ENCODE peak calls at places on chromosomes 11 and 22, in ten cellular contexts. V, A, M, I, J, X, W, Z, B and G are unnamed samples.

GRCh38 chr11:40292636-40293585 is 1166.5 kb downstream of the LRRC4C start:
- DNase-seq in V (no peak), A (peak; percentile 24), M (peak; percentile 69), I (no peak), J (peak; percentile 6), X (peak; percentile 52), W (peak; percentile 12), Z (no peak), B (no peak), G (no peak)

GRCh38 chr22:48305726-48306235 is 1521.9 kb downstream of the BRD1 start:
- DNase-seq in V (no peak), A (no peak), M (no peak), I (no peak), J (no peak), X (no peak), W (no peak), Z (no peak), B (no peak), G (no peak)

GRCh38 chr11:96893988-96894387 is 504.2 kb downstream of the JRKL start:
- DNase-seq in V (no peak), A (no peak), M (no peak), I (no peak), J (no peak), X (peak; percentile 59), W (no peak), Z (no peak), B (no peak), G (no peak)

GRCh38 chr11:32566527-32566926 is 17.1 kb upstream of the EIF3M start:
- DNase-seq in V (no peak), A (no peak), M (no peak), I (no peak), J (no peak), X (no peak), W (no peak), Z (no peak), B (no peak), G (no peak)

GRCh38 chr11:73856001-73856663 is 20.5 kb downstream of the COA4 start:
- DNase-seq in V (no peak), A (no peak), M (no peak), I (no peak), J (no peak), X (no peak), W (no peak), Z (no peak), B (no peak), G (no peak)

GRCh38 chr11:66290332-66290629 is 1.3 kb upstream of the YIF1A start:
- DNase-seq in V (no peak), A (no peak), M (no peak), I (no peak), J (no peak), X (no peak), W (no peak), Z (no peak), B (no peak), G (no peak)

GRCh38 chr11:110295487-110296225 is 758 bp downstream of the RDX start:
- DNase-seq in V (peak; percentile 73), A (peak; percentile 46), M (peak; percentile 75), I (peak; percentile 34), J (peak; percentile 37), X (peak; percentile 74), W (peak; percentile 68), Z (peak; percentile 47), B (no peak), G (no peak)

GRCh38 chr22:49021097-49021925 is 806.4 kb downstream of the BRD1 start:
- DNase-seq in V (no peak), A (no peak), M (peak; percentile 58), I (no peak), J (no peak), X (no peak), W (no peak), Z (no peak), B (no peak), G (no peak)

GRCh38 chr11:111301004-111301839 is 2.9 kb downstream of the POU2AF3 start:
- DNase-seq in V (peak; percentile 27), A (no peak), M (no peak), I (no peak), J (no peak), X (no peak), W (no peak), Z (no peak), B (no peak), G (no peak)

GRCh38 chr11:111300569-111300968 is 2.2 kb downstream of the POU2AF3 start:
- DNase-seq in V (no peak), A (no peak), M (no peak), I (no peak), J (no peak), X (no peak), W (no peak), Z (no peak), B (no peak), G (no peak)

GRCh38 chr11:111297696-111298095 is 650 bp upstream of the POU2AF3 start:
- DNase-seq in V (no peak), A (no peak), M (no peak), I (no peak), J (no peak), X (peak; percentile 58), W (no peak), Z (no peak), B (no peak), G (no peak)

GRCh38 chr11:111298466-111299110 is at the start of gene POU2AF3:
- DNase-seq in V (no peak), A (peak; percentile 3), M (peak; percentile 69), I (no peak), J (no peak), X (peak; percentile 47), W (peak; percentile 23), Z (no peak), B (no peak), G (no peak)

DNA sequence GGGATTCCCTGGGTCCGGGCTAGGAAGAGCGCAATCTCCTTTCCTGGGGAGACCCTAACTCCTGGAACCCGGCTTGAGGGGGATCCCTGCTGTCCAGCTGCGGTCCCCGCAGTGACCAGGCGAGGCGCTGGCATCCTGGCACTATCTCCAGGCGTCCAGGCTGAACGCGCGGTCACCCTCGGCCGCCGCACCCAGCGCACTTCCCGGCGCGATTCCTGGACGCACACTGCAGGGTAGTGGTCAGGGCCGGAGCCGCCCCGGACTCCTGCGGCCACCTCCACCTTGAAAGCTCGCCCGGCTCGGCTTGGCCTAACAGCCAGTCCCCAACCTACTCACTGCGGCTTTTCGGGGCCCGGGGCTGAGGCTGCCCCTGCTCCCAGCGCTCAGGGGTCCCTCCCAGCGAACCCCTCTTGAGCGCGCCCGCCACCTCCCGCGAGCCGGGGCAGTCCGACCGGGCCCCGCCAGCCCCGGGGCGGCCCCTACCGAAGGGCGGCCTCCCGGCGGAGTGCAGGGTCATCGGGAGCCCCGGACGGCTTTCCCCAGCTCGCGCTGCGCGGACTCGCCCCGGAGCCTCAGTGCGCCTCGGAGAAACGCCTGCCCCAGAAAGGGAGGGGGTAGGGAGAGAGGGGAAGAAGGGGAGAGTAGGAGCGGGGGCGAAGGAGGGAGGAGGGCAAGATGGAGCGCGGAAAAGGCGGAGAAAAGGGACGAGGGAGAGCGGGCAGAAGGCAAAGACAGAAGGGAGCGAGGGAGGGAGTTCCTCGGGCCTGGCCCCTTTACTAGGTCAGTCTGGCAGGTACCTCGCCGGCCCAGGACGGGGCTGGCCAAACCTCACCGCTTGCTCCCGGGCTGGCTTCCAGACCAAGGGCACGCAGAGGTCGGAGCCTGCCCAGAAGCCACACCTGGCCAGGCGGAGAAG is 1.0 kb downstream of the POU2AF3 start:
- DNase-seq in V (no peak), A (peak; percentile 48), M (peak; percentile 83), I (no peak), J (peak; percentile 40), X (peak; percentile 75), W (peak; percentile 78), Z (peak; percentile 59), B (no peak), G (no peak)
- TF ChIP-seq CTCF in V (no peak), A (peak; percentile 51), M (peak; percentile 70), I (peak; percentile 36), J (peak; percentile 52), X (peak; percentile 45), W (peak; percentile 36), Z (peak; percentile 68), B (peak; percentile 56), G (peak; percentile 82)

DNA sequence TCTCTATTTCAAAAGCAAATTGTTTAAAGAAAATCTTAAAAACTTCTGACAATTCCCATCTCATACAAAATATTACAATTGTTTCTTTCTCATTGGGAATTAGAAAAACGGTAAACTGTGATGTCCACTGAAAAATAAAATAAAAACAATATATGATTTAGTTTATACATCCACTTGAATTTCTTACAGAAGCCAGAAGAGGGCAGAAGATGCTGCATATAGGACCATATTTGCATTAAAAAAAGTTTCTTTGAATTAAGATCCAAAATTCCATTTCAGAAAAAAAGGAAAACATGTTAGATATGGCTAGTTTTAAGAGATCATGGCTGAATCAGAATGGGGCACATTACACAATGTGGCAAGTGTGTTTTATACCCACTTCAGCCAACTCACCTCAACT is 39.3 kb upstream of the LRRC4C start:
- DNase-seq in V (no peak), A (peak; percentile 42), M (no peak), I (no peak), J (peak; percentile 50), X (peak; percentile 21), W (peak; percentile 1), Z (no peak), B (no peak), G (no peak)
- TF ChIP-seq CTCF in V (peak; percentile 59), A (peak; percentile 31), M (no peak), I (no peak), J (peak; percentile 37), X (no peak), W (no peak), Z (peak; percentile 13), B (no peak), G (no peak)

GRCh38 chr22:17167486-17167885 is 8.4 kb upstream of the HDHD5 start:
- DNase-seq in V (no peak), A (no peak), M (no peak), I (no peak), J (no peak), X (no peak), W (no peak), Z (peak; percentile 73), B (no peak), G (no peak)

GRCh38 chr22:17176715-17177114 is 17.6 kb upstream of the HDHD5 start:
- DNase-seq in V (no peak), A (no peak), M (no peak), I (no peak), J (no peak), X (no peak), W (no peak), Z (no peak), B (no peak), G (no peak)

GRCh38 chr22:17171313-17172171 is 12.5 kb upstream of the HDHD5 start:
- DNase-seq in V (peak; percentile 92), A (peak; percentile 94), M (peak; percentile 93), I (peak; percentile 72), J (peak; percentile 90), X (peak; percentile 95), W (peak; percentile 95), Z (peak; percentile 92), B (peak; percentile 74), G (peak; percentile 64)

GRCh38 chr22:17172172-17172833 is 13.2 kb upstream of the HDHD5 start:
- DNase-seq in V (no peak), A (no peak), M (peak; percentile 68), I (no peak), J (no peak), X (peak; percentile 56), W (no peak), Z (peak; percentile 64), B (no peak), G (no peak)

GRCh38 chr22:17171016-17171312 is 11.9 kb upstream of the HDHD5 start:
- DNase-seq in V (no peak), A (no peak), M (no peak), I (no peak), J (no peak), X (no peak), W (no peak), Z (no peak), B (no peak), G (no peak)
- TF ChIP-seq CTCF in V (no peak), A (no peak), M (no peak), I (no peak), J (peak; percentile 44), X (peak; percentile 43), W (no peak), Z (no peak), B (no peak), G (no peak)

GRCh38 chr11:113339909-113340569 is 25.7 kb downstream of the TTC12 start:
- DNase-seq in V (no peak), A (no peak), M (no peak), I (no peak), J (no peak), X (no peak), W (no peak), Z (no peak), B (no peak), G (no peak)

GRCh38 chr11:113341388-113342165 is 27.2 kb downstream of the TTC12 start:
- DNase-seq in V (no peak), A (no peak), M (no peak), I (no peak), J (no peak), X (no peak), W (no peak), Z (no peak), B (no peak), G (no peak)

GRCh38 chr11:113332638-113333329 is 18.4 kb downstream of the TTC12 start:
- DNase-seq in V (no peak), A (no peak), M (no peak), I (no peak), J (no peak), X (no peak), W (no peak), Z (no peak), B (no peak), G (no peak)

GRCh38 chr11:113334183-113334582 is 19.8 kb downstream of the TTC12 start:
- DNase-seq in V (no peak), A (no peak), M (no peak), I (no peak), J (no peak), X (no peak), W (no peak), Z (no peak), B (no peak), G (no peak)

DNA sequence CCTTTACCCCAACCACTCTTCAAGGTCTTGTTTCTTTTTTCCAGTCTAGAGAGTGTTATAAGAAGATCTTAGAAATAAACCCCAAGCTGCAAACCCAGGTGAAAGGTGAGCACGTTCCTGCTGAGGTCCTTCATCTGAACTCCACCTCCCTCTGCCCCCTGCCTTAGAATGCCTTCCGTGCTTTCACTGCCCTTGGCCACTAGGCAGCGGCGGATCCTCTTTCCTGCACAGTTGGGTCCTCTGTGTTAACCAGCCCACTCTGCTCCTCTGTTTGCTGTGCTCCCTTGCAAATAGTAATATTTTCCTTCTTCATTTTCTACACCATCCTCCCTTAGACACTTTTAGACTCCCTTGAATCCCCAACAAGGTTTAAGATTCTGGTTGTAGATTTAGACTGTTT is 24.3 kb downstream of the TTC12 start:
- DNase-seq in V (no peak), A (no peak), M (no peak), I (no peak), J (no peak), X (peak; percentile 54), W (no peak), Z (no peak), B (no peak), G (no peak)
- TF ChIP-seq CTCF in V (no peak), A (no peak), M (no peak), I (no peak), J (no peak), X (peak; percentile 62), W (no peak), Z (no peak), B (no peak), G (no peak)